ENCODE peak calls at places on chromosomes 7 and 10, in four cellular contexts. One of them, this sample, is unnamed.

GRCh38 chr7:158803226-158803944 is 25.9 kb downstream of the ESYT2 start:
- DNase-seq in H9: no peak
- DNase-seq in IMR-90: no peak
- DNase-seq in H1: no peak
- DNase-seq in this sample: no peak

GRCh38 chr10:97025613-97026242 is 160.0 kb downstream of the SLIT1 start:
- DNase-seq in H9: peak; percentile 73
- DNase-seq in IMR-90: peak; percentile 40
- DNase-seq in H1: peak; percentile 76
- DNase-seq in this sample: peak; percentile 74

GRCh38 chr10:43402880-43403452 is 6.0 kb downstream of the HNRNPF start:
- DNase-seq in H9: no peak
- DNase-seq in IMR-90: no peak
- DNase-seq in H1: no peak
- DNase-seq in this sample: no peak

GRCh38 chr7:131235489-131236317 is 92.0 kb upstream of the MKLN1 start:
- DNase-seq in H9: no peak
- DNase-seq in IMR-90: peak; percentile 100
- DNase-seq in H1: no peak
- DNase-seq in this sample: peak; percentile 86

GRCh38 chr10:100025528-100026070 is 15.9 kb upstream of the DNMBP start:
- DNase-seq in H9: no peak
- DNase-seq in IMR-90: no peak
- DNase-seq in H1: no peak
- DNase-seq in this sample: no peak

GRCh38 chr7:12728192-12728538 is 40.7 kb downstream of the ARL4A start:
- DNase-seq in H9: no peak
- DNase-seq in IMR-90: no peak
- DNase-seq in H1: no peak
- DNase-seq in this sample: no peak

GRCh38 chr10:79068562-79069324 is at the start of gene ZMIZ1:
- DNase-seq in H9: peak; percentile 89
- DNase-seq in IMR-90: peak; percentile 93
- DNase-seq in H1: peak; percentile 92
- DNase-seq in this sample: peak; percentile 95

GRCh38 chr10:25725917-25726716 is 207.9 kb upstream of the MYO3A start:
- DNase-seq in H9: peak; percentile 60
- DNase-seq in IMR-90: peak; percentile 33
- DNase-seq in H1: no peak
- DNase-seq in this sample: peak; percentile 85

GRCh38 chr10:84211566-84211965 is 13.8 kb downstream of the LRIT2 start:
- DNase-seq in H9: no peak
- DNase-seq in IMR-90: no peak
- DNase-seq in H1: no peak
- DNase-seq in this sample: no peak

GRCh38 chr10:120641695-120642094 is 184.7 kb downstream of the PLPP4 start:
- DNase-seq in H9: no peak
- DNase-seq in IMR-90: no peak
- DNase-seq in H1: no peak
- DNase-seq in this sample: no peak

GRCh38 chr7:140049339-140050024 is 13.3 kb downstream of the PARP12 start:
- DNase-seq in H9: no peak
- DNase-seq in IMR-90: no peak
- DNase-seq in H1: peak; percentile 33
- DNase-seq in this sample: no peak

GRCh38 chr10:84243759-84244158 is 1.1 kb upstream of the RGR start:
- DNase-seq in H9: no peak
- DNase-seq in IMR-90: no peak
- DNase-seq in H1: no peak
- DNase-seq in this sample: peak; percentile 44

GRCh38 chr10:119176166-119176565 is 2.4 kb downstream of the PRDX3 start:
- DNase-seq in H9: no peak
- DNase-seq in IMR-90: no peak
- DNase-seq in H1: no peak
- DNase-seq in this sample: no peak

GRCh38 chr7:111392976-111393762 is 169.1 kb downstream of the IMMP2L start:
- DNase-seq in H9: no peak
- DNase-seq in IMR-90: peak; percentile 33
- DNase-seq in H1: no peak
- DNase-seq in this sample: peak; percentile 51

GRCh38 chr7:150755473-150756099 is 18.4 kb downstream of the GIMAP5 start:
- DNase-seq in H9: no peak
- DNase-seq in IMR-90: no peak
- DNase-seq in H1: no peak
- DNase-seq in this sample: no peak

GRCh38 chr10:113126506-113127192 is 176.6 kb downstream of the TCF7L2 start:
- DNase-seq in H9: peak; percentile 70
- DNase-seq in IMR-90: peak; percentile 76
- DNase-seq in H1: peak; percentile 71
- DNase-seq in this sample: peak; percentile 86

GRCh38 chr7:129644634-129645230 is 33.2 kb downstream of the NRF1 start:
- DNase-seq in H9: no peak
- DNase-seq in IMR-90: peak; percentile 68
- DNase-seq in H1: no peak
- DNase-seq in this sample: no peak

GRCh38 chr10:85105614-85106013 is 777.2 kb downstream of the CCSER2 start:
- DNase-seq in H9: peak; percentile 72
- DNase-seq in IMR-90: no peak
- DNase-seq in H1: peak; percentile 53
- DNase-seq in this sample: peak; percentile 65

GRCh38 chr7:113582471-113582870 is 336.3 kb downstream of the PPP1R3A start:
- DNase-seq in H9: no peak
- DNase-seq in IMR-90: no peak
- DNase-seq in H1: no peak
- DNase-seq in this sample: no peak

GRCh38 chr10:88456730-88457129 is 126.4 kb downstream of the RNLS start:
- DNase-seq in H9: no peak
- DNase-seq in IMR-90: peak; percentile 62
- DNase-seq in H1: no peak
- DNase-seq in this sample: no peak

GRCh38 chr7:10537764-10538163 is 435.9 kb upstream of the PHF14 start:
- DNase-seq in H9: no peak
- DNase-seq in IMR-90: no peak
- DNase-seq in H1: no peak
- DNase-seq in this sample: no peak

GRCh38 chr10:63977329-63977923 is 456.2 kb downstream of the REEP3 start:
- DNase-seq in H9: peak; percentile 63
- DNase-seq in IMR-90: peak; percentile 13
- DNase-seq in H1: peak; percentile 59
- DNase-seq in this sample: peak; percentile 84

GRCh38 chr7:49980414-49980813 is 112.6 kb downstream of the ZPBP start:
- DNase-seq in H9: no peak
- DNase-seq in IMR-90: no peak
- DNase-seq in H1: no peak
- DNase-seq in this sample: peak; percentile 6

GRCh38 chr7:70694357-70694908 is 437.5 kb upstream of the GALNT17 start:
- DNase-seq in H9: no peak
- DNase-seq in IMR-90: peak; percentile 28
- DNase-seq in H1: peak; percentile 65
- DNase-seq in this sample: peak; percentile 67

GRCh38 chr7:70695804-70696104 is 436.2 kb upstream of the GALNT17 start:
- DNase-seq in H9: no peak
- DNase-seq in IMR-90: no peak
- DNase-seq in H1: no peak
- DNase-seq in this sample: peak; percentile 52

GRCh38 chr7:70698219-70698832 is 433.6 kb upstream of the GALNT17 start:
- DNase-seq in H9: no peak
- DNase-seq in IMR-90: peak; percentile 73
- DNase-seq in H1: no peak
- DNase-seq in this sample: peak; percentile 61

GRCh38 chr7:70694909-70695803 is 436.8 kb upstream of the GALNT17 start:
- DNase-seq in H9: no peak
- DNase-seq in IMR-90: peak; percentile 19
- DNase-seq in H1: peak; percentile 67
- DNase-seq in this sample: peak; percentile 59

DNA sequence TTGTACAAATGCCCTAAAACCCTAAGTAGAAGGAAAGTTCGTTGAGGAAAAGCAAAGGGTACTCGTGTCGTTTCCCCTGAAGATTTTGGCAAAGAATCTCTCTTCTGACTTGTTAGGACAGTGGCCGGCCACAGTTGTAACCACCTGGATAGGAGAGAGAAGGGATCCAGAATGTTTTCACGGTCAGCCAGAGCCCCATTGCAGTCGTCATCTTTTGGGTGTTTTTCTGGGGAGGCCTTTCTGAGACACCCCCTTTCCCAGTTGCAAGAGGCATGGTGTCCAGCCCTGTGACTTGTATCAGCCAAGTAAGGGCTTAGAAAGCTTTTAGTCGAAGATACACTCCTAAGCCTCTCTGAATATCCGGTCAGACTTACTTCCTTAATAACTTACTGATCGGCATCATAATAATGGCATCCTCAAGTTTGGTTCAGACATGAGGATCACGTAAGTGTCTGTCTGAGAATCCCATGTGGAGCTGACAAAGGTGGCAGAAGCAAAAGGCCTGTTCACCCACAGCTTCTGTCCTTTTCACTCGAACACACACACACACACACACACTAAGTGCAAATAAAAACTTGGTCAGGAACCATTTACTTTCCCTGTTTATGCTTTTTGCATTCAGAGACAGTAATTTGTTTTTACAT is 435.7 kb upstream of the GALNT17 start:
- DNase-seq in H9: no peak
- DNase-seq in IMR-90: peak; percentile 52
- DNase-seq in H1: no peak
- DNase-seq in this sample: peak; percentile 31
- H4K5ac ChIP-seq in H9: no peak overlapping the region
- H4K5ac ChIP-seq in IMR-90: no peak overlapping the region
- H4K5ac ChIP-seq in H1: no peak overlapping the region
- H4K5ac ChIP-seq in this sample: no peak overlapping the region

DNA sequence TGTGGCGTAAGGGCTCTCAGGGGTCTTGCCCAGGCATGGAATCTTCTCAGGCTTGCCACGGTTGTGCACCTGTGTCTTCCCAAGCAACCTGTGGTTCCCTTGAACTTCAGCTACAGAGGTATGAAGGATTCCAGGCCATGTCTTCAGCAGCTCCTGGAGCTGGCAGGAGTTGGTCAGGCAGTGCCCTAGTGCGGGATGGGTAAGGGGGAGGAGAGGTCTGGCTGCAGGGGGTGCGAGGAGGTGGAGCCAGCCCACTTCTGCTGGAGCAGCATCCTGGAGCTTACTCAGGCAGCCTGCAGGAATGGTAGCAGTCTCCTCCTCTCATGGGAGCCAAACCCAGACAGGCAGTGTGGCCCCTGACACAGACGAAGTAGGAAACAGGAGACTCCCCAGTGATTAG is 3.8 kb upstream of the TRIL start:
- DNase-seq in H9: peak; percentile 78
- DNase-seq in IMR-90: no peak
- DNase-seq in H1: peak; percentile 73
- DNase-seq in this sample: peak; percentile 54
- H3K18ac ChIP-seq in H9: no peak overlapping the region
- H3K18ac ChIP-seq in IMR-90: no peak overlapping the region
- H3K18ac ChIP-seq in H1: no peak overlapping the region
- H3K18ac ChIP-seq in this sample: no peak overlapping the region

GRCh38 chr10:90363799-90364483 is 493.9 kb downstream of the HTR7 start:
- DNase-seq in H9: no peak
- DNase-seq in IMR-90: no peak
- DNase-seq in H1: no peak
- DNase-seq in this sample: peak; percentile 22
- H4K5ac ChIP-seq in H9: no peak overlapping the region
- H4K5ac ChIP-seq in IMR-90: no peak overlapping the region
- H4K5ac ChIP-seq in H1: peak overlapping the region; percentile 23
- H4K5ac ChIP-seq in this sample: no peak overlapping the region

GRCh38 chr10:110209926-110210662 is 2.7 kb downstream of the MXI1 start:
- DNase-seq in H9: peak; percentile 47
- DNase-seq in IMR-90: peak; percentile 29
- DNase-seq in H1: peak; percentile 74
- DNase-seq in this sample: peak; percentile 49

GRCh38 chr10:110209399-110209925 is 2.1 kb downstream of the MXI1 start:
- DNase-seq in H9: peak; percentile 41
- DNase-seq in IMR-90: peak; percentile 65
- DNase-seq in H1: peak; percentile 59
- DNase-seq in this sample: peak; percentile 61

GRCh38 chr10:110207805-110208613 is 604 bp downstream of the MXI1 start:
- DNase-seq in H9: peak; percentile 57
- DNase-seq in IMR-90: peak; percentile 17
- DNase-seq in H1: peak; percentile 67
- DNase-seq in this sample: peak; percentile 78

GRCh38 chr10:110206988-110207804 is at the start of gene MXI1:
- DNase-seq in H9: peak; percentile 90
- DNase-seq in IMR-90: peak; percentile 82
- DNase-seq in H1: peak; percentile 78
- DNase-seq in this sample: peak; percentile 94

DNA sequence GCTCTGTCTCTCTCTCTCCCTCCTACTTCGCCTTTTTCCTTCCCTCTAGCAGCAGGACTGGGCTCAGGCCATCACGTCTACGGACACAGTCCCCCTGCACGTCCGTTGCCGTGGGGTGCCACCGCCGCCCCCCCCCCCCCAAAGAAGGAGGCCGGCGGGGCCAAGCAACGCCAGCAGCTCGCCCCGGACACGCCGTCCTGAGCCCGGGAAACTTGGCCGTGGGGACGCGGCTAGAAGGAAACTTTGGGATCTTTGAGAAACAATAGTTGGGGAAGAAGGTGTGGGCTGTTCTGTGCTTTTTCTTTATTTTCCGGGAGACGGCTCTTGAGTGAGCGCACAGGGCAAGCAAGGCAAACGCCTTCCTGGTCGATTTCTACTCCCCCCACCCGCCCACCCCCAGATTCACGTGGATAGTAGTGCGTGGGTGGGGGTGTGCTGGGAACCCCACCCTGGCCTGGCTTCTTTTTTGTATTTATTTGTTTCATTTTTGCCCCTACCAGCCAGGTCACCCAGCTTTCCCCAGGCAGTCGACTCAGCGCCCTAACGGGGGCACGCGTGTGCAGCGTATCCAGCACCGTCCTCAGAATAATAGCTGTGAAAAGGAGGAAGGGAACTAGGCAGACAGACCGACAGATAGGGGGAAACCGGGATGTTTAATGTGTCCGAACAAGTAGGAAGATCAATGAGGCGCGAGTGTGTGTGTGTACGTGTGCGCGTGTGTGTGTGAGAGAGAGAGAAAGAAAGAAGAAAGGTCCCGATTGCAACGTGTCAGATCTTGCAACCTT is 1.4 kb downstream of the MXI1 start:
- DNase-seq in H9: no peak
- DNase-seq in IMR-90: peak; percentile 46
- DNase-seq in H1: no peak
- DNase-seq in this sample: no peak
- H3K18ac ChIP-seq in H9: no peak overlapping the region
- H3K18ac ChIP-seq in IMR-90: peak overlapping the region; percentile 83
- H3K18ac ChIP-seq in H1: peak overlapping the region; percentile 34
- H3K18ac ChIP-seq in this sample: peak overlapping the region; percentile 5

DNA sequence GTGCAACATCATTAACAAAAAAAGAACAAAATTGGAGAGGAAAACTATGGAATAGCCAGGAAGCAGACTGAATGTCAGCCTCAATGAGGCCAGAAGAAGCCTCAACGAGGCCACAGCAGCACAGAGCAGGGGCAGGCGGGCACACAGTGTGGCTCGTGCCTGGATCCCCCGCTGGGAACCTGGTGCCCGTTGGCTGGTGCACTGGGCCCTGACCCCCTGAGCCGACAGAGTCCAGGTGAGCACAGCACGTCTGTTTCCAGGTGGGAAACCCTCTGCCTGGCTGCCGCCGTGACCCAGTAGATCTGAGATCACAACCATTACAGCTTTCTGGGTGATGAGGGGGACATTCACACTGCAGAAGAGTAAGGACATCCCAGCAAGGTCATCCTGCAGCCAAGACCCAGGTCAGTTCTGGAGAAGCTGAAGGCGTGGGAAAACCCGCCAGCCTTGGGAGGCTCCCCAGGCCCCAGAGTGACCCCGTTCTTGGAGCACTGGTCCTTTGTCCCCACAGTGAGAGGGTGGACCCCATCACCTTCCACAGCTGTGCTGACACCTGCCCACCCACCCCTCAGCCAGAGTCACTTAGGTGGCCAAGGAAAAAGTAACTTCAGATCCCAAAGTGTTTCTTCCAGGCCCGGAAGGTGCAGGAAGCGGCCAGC is 222.1 kb downstream of the ADARB2 start:
- DNase-seq in H9: no peak
- DNase-seq in IMR-90: no peak
- DNase-seq in H1: no peak
- DNase-seq in this sample: no peak
- H4K5ac ChIP-seq in H9: no peak overlapping the region
- H4K5ac ChIP-seq in IMR-90: no peak overlapping the region
- H4K5ac ChIP-seq in H1: no peak overlapping the region
- H4K5ac ChIP-seq in this sample: no peak overlapping the region

This sample was measured in mesendoderm.